ENCODE peak calls at places on chromosomes 7 and 10, in nine cellular contexts. D is CD8-positive, alpha-beta memory T cell; C is NCI-H2171 treated with DMSO at 0.1 percent for 48 hours; W is effector memory CD8-positive, alpha-beta T cell; V is activated CD4-positive, CD25-positive, alpha-beta regulatory T cell; X is NCI-H1092; T is activated T-cell treated with anti-CD3 and anti-CD28 coated beads, Interleukin-2, amount 50 U/mL, for 4 hours; F is amygdala; L is hepatocyte. I is an unnamed sample.

GRCh38 chr10:14052926-14053325 is 277.8 kb downstream of the FRMD4A start:
- DNase-seq in W (no peak), L (no peak), X (no peak), F (no peak), C (peak; percentile 23), D (no peak), T (no peak), V (no peak), I (no peak)

GRCh38 chr10:46228076-46229071 is 58.4 kb upstream of the ANTXRL start:
- DNase-seq in T (peak; percentile 56), F (peak; percentile 11), V (peak; percentile 43), D (peak; percentile 74), L (peak; percentile 88), C (no peak), X (no peak), W (peak; percentile 55), I (peak; percentile 50)

GRCh38 chr7:125984795-125985194 is 1055.2 kb upstream of the POT1 start:
- DNase-seq in F (no peak), D (no peak), X (no peak), L (no peak), W (no peak), V (no peak), T (no peak), C (no peak), I (no peak)

GRCh38 chr7:51428226-51428887 is 111.7 kb upstream of the COBL start:
- DNase-seq in D (no peak), L (peak; percentile 46), V (no peak), T (no peak), X (peak; percentile 7), C (peak; percentile 7), W (no peak), F (no peak), I (no peak)

GRCh38 chr7:21819048-21819447 is 126.7 kb downstream of the CDCA7L start:
- DNase-seq in C (no peak), F (no peak), V (no peak), W (no peak), D (no peak), T (no peak), L (no peak), X (no peak), I (no peak)

GRCh38 chr10:88200637-88201036 is 337.2 kb downstream of the PTEN start:
- DNase-seq in X (no peak), D (no peak), T (no peak), C (no peak), W (no peak), V (no peak), L (no peak), F (no peak), I (no peak)

GRCh38 chr7:106571563-106571962 is 89.4 kb downstream of the CCDC71L start:
- DNase-seq in D (no peak), X (no peak), F (no peak), L (no peak), C (no peak), V (no peak), W (no peak), T (no peak), I (no peak)

GRCh38 chr10:32112055-32112454 is 55.8 kb upstream of the KIF5B start:
- DNase-seq in T (no peak), W (no peak), C (no peak), X (no peak), F (no peak), L (no peak), V (no peak), D (no peak), I (no peak)

GRCh38 chr7:138890782-138891445 is 90.3 kb downstream of the KIAA1549 start:
- DNase-seq in V (no peak), T (no peak), L (peak; percentile 49), F (no peak), W (no peak), C (no peak), X (peak; percentile 40), D (no peak), I (no peak)

GRCh38 chr10:27626821-27627359 is 118.7 kb downstream of the MKX start:
- DNase-seq in L (no peak), D (no peak), X (no peak), W (no peak), V (no peak), T (no peak), F (no peak), C (no peak), I (no peak)

GRCh38 chr10:113517893-113518240 is 35.0 kb upstream of the HABP2 start:
- DNase-seq in W (no peak), V (no peak), D (no peak), F (no peak), L (no peak), X (no peak), T (no peak), C (no peak), I (no peak)

GRCh38 chr10:90658791-90659190 is 199.0 kb downstream of the HTR7 start:
- DNase-seq in W (no peak), F (no peak), L (no peak), V (no peak), T (no peak), D (no peak), C (no peak), X (no peak), I (no peak)

GRCh38 chr10:113268186-113268585 is 284.7 kb upstream of the HABP2 start:
- DNase-seq in V (no peak), C (no peak), F (no peak), X (no peak), L (no peak), T (no peak), W (no peak), D (no peak), I (no peak)

GRCh38 chr10:93413252-93413689 is 68.9 kb downstream of the MYOF start:
- DNase-seq in C (no peak), F (no peak), L (no peak), D (peak; percentile 53), T (no peak), V (no peak), X (no peak), W (peak; percentile 25), I (peak; percentile 93)

GRCh38 chr7:18241543-18242231 is 214.0 kb upstream of the PRPS1L1 start:
- DNase-seq in W (no peak), T (no peak), L (no peak), D (no peak), V (no peak), C (no peak), F (no peak), X (no peak), I (no peak)

GRCh38 chr10:635088-635861 is 54.2 kb downstream of the DIP2C start:
- DNase-seq in W (no peak), D (peak; percentile 44), X (no peak), C (no peak), T (no peak), L (no peak), V (no peak), F (peak; percentile 34), I (no peak)

GRCh38 chr7:140127360-140128127 is 49.2 kb downstream of the KDM7A start:
- DNase-seq in L (no peak), V (no peak), T (no peak), D (no peak), X (no peak), F (no peak), C (no peak), W (no peak), I (no peak)

GRCh38 chr10:17062009-17062408 is 67.6 kb downstream of the CUBN start:
- DNase-seq in X (no peak), V (no peak), F (no peak), C (no peak), L (no peak), D (no peak), T (no peak), W (no peak), I (no peak)

GRCh38 chr7:126501617-126502016 is 751.1 kb downstream of the GRM8 start:
- DNase-seq in V (no peak), L (no peak), X (no peak), C (peak; percentile 89), F (no peak), W (no peak), T (no peak), D (no peak), I (no peak)

GRCh38 chr10:106573106-106573505 is 591.4 kb downstream of the SORCS1 start:
- DNase-seq in C (no peak), D (no peak), V (no peak), T (no peak), W (no peak), X (no peak), F (no peak), L (no peak), I (no peak)

GRCh38 chr10:3723706-3724225 is 61.2 kb downstream of the KLF6 start:
- DNase-seq in D (no peak), L (no peak), F (no peak), T (no peak), W (no peak), C (no peak), V (no peak), X (no peak), I (no peak)

GRCh38 chr10:49605939-49606509 is 4.1 kb upstream of the SLC18A3 start:
- DNase-seq in V (no peak), T (no peak), W (no peak), L (no peak), C (no peak), X (no peak), D (no peak), F (no peak), I (no peak)

GRCh38 chr7:104931181-104931781 is 82.7 kb upstream of the KMT2E start:
- DNase-seq in W (no peak), C (peak; percentile 40), X (peak; percentile 44), D (no peak), T (no peak), V (no peak), L (no peak), F (no peak), I (no peak)

GRCh38 chr10:119111968-119112515 is 8.1 kb downstream of the DENND10 start:
- DNase-seq in L (no peak), C (no peak), T (no peak), V (no peak), F (no peak), W (no peak), X (no peak), D (no peak), I (peak; percentile 58)

GRCh38 chr7:57437581-57437980 is 12.4 kb upstream of the ZNF716 start:
- DNase-seq in T (no peak), W (no peak), X (no peak), C (no peak), V (no peak), L (no peak), D (no peak), F (no peak), I (no peak)

GRCh38 chr7:68158686-68159255 is 1162.1 kb downstream of the TYW1 start:
- DNase-seq in T (no peak), D (no peak), V (no peak), X (peak; percentile 5), W (no peak), C (no peak), F (no peak), L (no peak), I (no peak)

GRCh38 chr10:5542100-5542499 is 17.3 kb downstream of the CALML3 start:
- DNase-seq in V (no peak), W (no peak), X (no peak), D (no peak), T (no peak), C (no peak), F (no peak), L (no peak), I (no peak)

GRCh38 chr7:99324966-99325596 is 617 bp upstream of the ARPC1A start:
- DNase-seq in V (no peak), T (no peak), D (no peak), C (no peak), L (no peak), W (peak; percentile 8), F (no peak), X (peak; percentile 5), I (no peak)

GRCh38 chr7:26155531-26156375 is 3.8 kb downstream of the NFE2L3 start:
- DNase-seq in F (no peak), T (no peak), L (no peak), D (no peak), V (no peak), C (no peak), W (no peak), X (no peak), I (no peak)

GRCh38 chr7:131867461-131867860 is 311.0 kb upstream of the PODXL start:
- DNase-seq in X (no peak), L (no peak), F (no peak), V (no peak), D (no peak), W (no peak), C (no peak), T (no peak), I (no peak)

GRCh38 chr10:20855398-20856038 is 41.6 kb downstream of the NEBL start:
- DNase-seq in D (no peak), C (peak; percentile 4), L (peak; percentile 34), V (no peak), W (no peak), X (no peak), F (no peak), T (no peak), I (peak; percentile 33)